ENCODE peak calls at places on chromosome 1, in eight cellular contexts. G is neural progenitor cell, S is kidney, L is prostate gland, Y is AG04450, H is spleen, J is ovary, M is tibial nerve. D is an unnamed sample.

GRCh38 chr1:19640363-19641316 is 3.5 kb upstream of the NBL1 start:
- DNase-seq in G (peak; percentile 94), H (no peak), S (no peak), J (no peak), Y (no peak), M (no peak), L (no peak), D (no peak)

GRCh38 chr1:111190931-111191451 is 9.5 kb downstream of the DENND2D start:
- DNase-seq in S (no peak), G (no peak), M (no peak), J (no peak), L (no peak), Y (peak; percentile 29), H (no peak), D (no peak)

GRCh38 chr1:172357753-172358152 is 62.7 kb upstream of the C1orf105 start:
- DNase-seq in J (no peak), L (no peak), H (no peak), G (no peak), Y (no peak), M (no peak), S (no peak), D (no peak)

GRCh38 chr1:4638347-4638734 is 16.1 kb upstream of the AJAP1 start:
- DNase-seq in Y (no peak), L (no peak), J (no peak), S (no peak), H (peak; percentile 41), G (no peak), M (no peak), D (no peak)

GRCh38 chr1:41020654-41021053 is 871 bp downstream of the SLFNL1 start:
- DNase-seq in J (no peak), G (no peak), Y (no peak), H (no peak), M (no peak), L (no peak), S (no peak), D (no peak)

GRCh38 chr1:9183898-9184297 is 50.7 kb upstream of the H6PD start:
- DNase-seq in J (no peak), S (no peak), H (no peak), Y (no peak), L (no peak), G (no peak), M (no peak), D (no peak)

GRCh38 chr1:58528518-58528917 is 18.0 kb downstream of the OMA1 start:
- DNase-seq in H (no peak), J (no peak), L (no peak), Y (no peak), M (no peak), G (no peak), S (no peak), D (no peak)

GRCh38 chr1:27377760-27378495 is 3.3 kb upstream of the FCN3 start:
- DNase-seq in L (peak; percentile 47), M (no peak), S (no peak), G (no peak), Y (no peak), J (no peak), H (no peak), D (no peak)

GRCh38 chr1:38029725-38030511 is 16.7 kb downstream of the POU3F1 start:
- DNase-seq in H (no peak), M (no peak), J (peak; percentile 46), L (no peak), Y (no peak), G (no peak), S (no peak), D (peak; percentile 91)

GRCh38 chr1:167492509-167492910 is 25.8 kb downstream of the CD247 start:
- DNase-seq in M (no peak), L (no peak), H (no peak), Y (no peak), S (no peak), J (no peak), G (no peak), D (no peak)

GRCh38 chr1:98210064-98210463 is 289.2 kb upstream of the DPYD start:
- DNase-seq in M (no peak), L (no peak), J (no peak), H (no peak), S (no peak), G (peak; percentile 44), Y (peak; percentile 78), D (no peak)

GRCh38 chr1:117654485-117655219 is 48.8 kb downstream of the TENT5C start:
- DNase-seq in S (no peak), Y (no peak), H (no peak), J (no peak), G (no peak), L (no peak), M (no peak), D (no peak)

GRCh38 chr1:89890085-89890754 is 69.4 kb downstream of the LRRC8D start:
- DNase-seq in H (no peak), L (no peak), Y (no peak), S (no peak), G (no peak), J (no peak), M (no peak), D (no peak)

GRCh38 chr1:150159550-150159949 is 9.8 kb downstream of the PLEKHO1 start:
- DNase-seq in H (peak; percentile 85), M (no peak), S (peak; percentile 62), Y (no peak), G (no peak), L (no peak), J (peak; percentile 57), D (peak; percentile 51)

GRCh38 chr1:35284852-35285251 is 16.3 kb downstream of the ZMYM4 start:
- DNase-seq in H (no peak), L (no peak), Y (no peak), J (no peak), M (no peak), S (no peak), G (no peak), D (no peak)

GRCh38 chr1:160062134-160062533 is 7.8 kb downstream of the KCNJ10 start:
- DNase-seq in M (peak; percentile 23), G (peak; percentile 67), L (no peak), H (no peak), Y (no peak), S (no peak), J (no peak), D (no peak)

GRCh38 chr1:203612932-203613682 is 13.5 kb upstream of the ATP2B4 start:
- DNase-seq in S (no peak), J (no peak), Y (no peak), H (peak; percentile 34), M (no peak), L (no peak), G (no peak), D (no peak)

GRCh38 chr1:215669806-215670485 is 102.8 kb downstream of the KCTD3 start:
- DNase-seq in G (no peak), J (no peak), M (no peak), Y (no peak), S (no peak), H (no peak), L (no peak), D (no peak)

GRCh38 chr1:92376345-92376744 is 77.5 kb downstream of the RPAP2 start:
- DNase-seq in Y (no peak), S (no peak), H (no peak), L (no peak), M (no peak), G (no peak), J (no peak), D (no peak)

GRCh38 chr1:47441450-47442106 is 3.7 kb downstream of the FOXD2 start:
- DNase-seq in M (no peak), S (no peak), H (peak; percentile 25), Y (no peak), L (no peak), J (no peak), G (no peak), D (no peak)

GRCh38 chr1:97204468-97204867 is 482.9 kb downstream of the PTBP2 start:
- DNase-seq in S (no peak), L (no peak), H (no peak), J (no peak), M (no peak), G (peak; percentile 2), Y (no peak), D (no peak)

DNA sequence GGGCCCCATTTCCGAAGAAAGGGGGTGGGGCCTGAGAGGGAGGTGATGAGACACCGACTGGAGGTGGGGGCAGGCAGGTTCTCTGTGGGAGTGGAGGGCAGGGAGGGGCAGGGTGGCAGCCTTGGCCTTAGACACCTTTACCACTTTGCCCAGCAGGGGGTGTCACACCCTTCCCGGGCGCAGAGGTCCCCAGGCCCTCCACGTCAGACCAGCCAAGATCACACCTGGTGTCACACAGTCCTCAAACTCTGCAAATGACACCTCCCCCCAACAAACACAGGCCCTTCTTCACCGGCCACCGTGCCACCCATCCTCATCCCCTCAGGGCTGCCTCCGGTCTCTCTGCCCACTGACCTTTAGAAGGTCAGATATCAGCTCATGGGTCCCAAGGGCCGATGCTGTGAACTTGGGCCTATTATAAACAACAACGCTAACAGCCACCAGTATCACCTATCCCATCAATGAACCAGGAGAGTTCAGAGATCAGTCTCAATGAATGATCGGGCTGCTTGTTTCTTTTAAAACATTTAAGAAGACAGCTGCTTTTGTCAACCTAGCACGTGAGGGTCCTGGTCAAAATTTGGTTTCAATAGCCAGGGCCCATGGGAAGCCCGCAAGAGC is 103.9 kb downstream of the CASZ1 start:
- DNase-seq in H (peak; percentile 88), S (no peak), Y (no peak), L (peak; percentile 61), J (no peak), G (peak; percentile 57), M (no peak), D (no peak)
- TF ChIP-seq CTCF in H (peak; percentile 62), S (peak; percentile 31), Y (no peak), L (no peak), J (no peak), G (peak; percentile 38), M (no peak), D (no peak)

GRCh38 chr1:155124503-155125463 is 2.9 kb upstream of the EFNA1 start:
- DNase-seq in M (no peak), H (no peak), J (no peak), S (peak; percentile 79), L (no peak), G (peak; percentile 40), Y (no peak), D (no peak)
- H3K27ac ChIP-seq in M (peak overlapping the region; percentile 99), H (no peak overlapping the region), J (no peak overlapping the region), S (peak overlapping the region; percentile 85), L (peak overlapping the region; percentile 98), G (no peak overlapping the region), Y (no peak overlapping the region), D (no peak overlapping the region)

DNA sequence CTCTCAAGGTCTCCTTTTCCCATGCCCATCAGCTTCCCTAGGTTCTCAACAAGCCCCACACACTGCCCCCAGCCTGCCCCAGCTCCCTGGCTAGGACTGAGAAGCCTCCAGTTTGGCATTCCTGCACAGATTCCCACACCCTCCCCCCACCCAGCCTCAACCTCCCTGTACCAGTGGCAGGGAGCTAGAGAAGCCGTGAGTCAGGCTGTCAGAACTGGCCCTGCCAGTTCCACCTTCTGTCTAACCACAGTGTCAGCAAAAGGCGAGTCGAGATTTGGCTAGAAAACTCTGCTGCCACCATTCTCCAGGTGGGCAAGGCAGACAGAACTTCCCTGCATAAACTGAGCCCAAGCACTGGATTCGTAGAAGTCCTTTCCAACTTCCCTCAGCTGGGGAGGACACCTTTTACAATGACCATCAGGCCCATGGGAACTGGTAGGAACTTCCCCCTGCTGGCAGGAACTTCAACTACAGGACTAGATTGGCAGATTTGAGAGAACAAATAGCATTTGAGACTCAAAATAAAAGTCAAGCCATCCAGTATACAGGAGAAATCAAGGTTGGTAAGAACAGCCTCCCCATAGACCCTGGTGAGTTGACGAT is 31.0 kb downstream of the TNNT2 start:
- DNase-seq in S (peak; percentile 42), M (no peak), G (peak; percentile 80), J (no peak), L (peak; percentile 70), H (peak; percentile 25), Y (peak; percentile 21), D (peak; percentile 39)
- TF ChIP-seq CTCF in S (peak; percentile 44), M (peak; percentile 30), G (peak; percentile 71), J (no peak), L (peak; percentile 12), H (peak; percentile 45), Y (peak; percentile 85), D (no peak)

GRCh38 chr1:21258331-21259134 is 31.7 kb downstream of the ECE1 start:
- DNase-seq in M (no peak), Y (no peak), S (no peak), L (no peak), H (no peak), G (no peak), J (no peak), D (no peak)
- H3K27ac ChIP-seq in M (peak overlapping the region; percentile 96), Y (no peak overlapping the region), S (no peak overlapping the region), L (peak overlapping the region; percentile 46), H (no peak overlapping the region), G (no peak overlapping the region), J (no peak overlapping the region), D (peak overlapping the region; percentile 55)

D was measured in adrenal gland.